ENCODE peak calls at places on chromosomes 7 and 10, in seven cellular contexts. N, H, Z, Q, D, T and W are unnamed samples.

GRCh38 chr7:113976508-113976907 is 57.7 kb upstream of the PPP1R3A start:
- DNase-seq in N (no peak), H (no peak), Z (no peak), Q (no peak), D (no peak), T (no peak), W (no peak)

GRCh38 chr10:61779950-61780659 is 117.4 kb downstream of the CABCOCO1 start:
- DNase-seq in N (peak), H (no peak), Z (peak), Q (peak), D (peak), T (peak), W (no peak)

GRCh38 chr10:125991009-125991788 is 94.8 kb downstream of the FANK1 start:
- DNase-seq in N (no peak), H (no peak), Z (no peak), Q (no peak), D (no peak), T (no peak), W (no peak)

GRCh38 chr7:116087291-116087690 is 56.7 kb upstream of the TFEC start:
- DNase-seq in N (no peak), H (no peak), Z (no peak), Q (no peak), D (no peak), T (no peak), W (no peak)

GRCh38 chr7:77699056-77699455 is 2.8 kb downstream of the RSBN1L start:
- DNase-seq in N (no peak), H (no peak), Z (peak), Q (no peak), D (peak), T (no peak), W (peak)

GRCh38 chr10:123270221-123270620 is 116.0 kb downstream of the BUB3 start:
- DNase-seq in N (peak), H (no peak), Z (peak), Q (peak), D (no peak), T (peak), W (no peak)

GRCh38 chr10:58399410-58399809 is 14.2 kb downstream of the TFAM start:
- DNase-seq in N (peak), H (no peak), Z (peak), Q (no peak), D (no peak), T (no peak), W (no peak)

GRCh38 chr7:70694357-70694908 is 437.5 kb upstream of the GALNT17 start:
- DNase-seq in N (no peak), H (no peak), Z (peak), Q (no peak), D (no peak), T (peak), W (no peak)

GRCh38 chr10:94010886-94011285 is 17.2 kb downstream of the PLCE1 start:
- DNase-seq in N (no peak), H (no peak), Z (no peak), Q (no peak), D (no peak), T (no peak), W (no peak)

GRCh38 chr10:101397140-101397539 is 43.2 kb downstream of the BTRC start:
- DNase-seq in N (no peak), H (no peak), Z (peak), Q (peak), D (peak), T (no peak), W (no peak)

GRCh38 chr7:35286422-35286821 is 32.5 kb upstream of the TBX20 start:
- DNase-seq in N (peak), H (no peak), Z (peak), Q (no peak), D (no peak), T (peak), W (no peak)

GRCh38 chr10:125849448-125849847 is 26.1 kb downstream of the BCCIP start:
- DNase-seq in N (no peak), H (no peak), Z (no peak), Q (no peak), D (no peak), T (no peak), W (no peak)

GRCh38 chr7:141115949-141116348 is 42.1 kb downstream of the TMEM178B start:
- DNase-seq in N (no peak), H (no peak), Z (no peak), Q (no peak), D (no peak), T (no peak), W (no peak)

GRCh38 chr10:11284291-11285085 is 266.8 kb downstream of the CELF2 start:
- DNase-seq in N (no peak), H (no peak), Z (no peak), Q (no peak), D (no peak), T (no peak), W (no peak)

GRCh38 chr10:122258136-122259074 is 12.7 kb upstream of the BTBD16 start:
- DNase-seq in N (peak), H (no peak), Z (peak), Q (no peak), D (no peak), T (peak), W (no peak)

GRCh38 chr10:5550621-5551530 is 26.1 kb downstream of the CALML3 start:
- DNase-seq in N (no peak), H (no peak), Z (peak), Q (no peak), D (no peak), T (no peak), W (no peak)

GRCh38 chr7:80185571-80185970 is 50.9 kb downstream of the GNAI1 start:
- DNase-seq in N (no peak), H (no peak), Z (no peak), Q (no peak), D (no peak), T (no peak), W (no peak)

GRCh38 chr7:2151235-2151634 is 81.5 kb downstream of the MAD1L1 start:
- DNase-seq in N (no peak), H (no peak), Z (no peak), Q (no peak), D (no peak), T (no peak), W (no peak)

GRCh38 chr10:1166101-1166827 is 110.1 kb downstream of the WDR37 start:
- DNase-seq in N (no peak), H (no peak), Z (no peak), Q (no peak), D (no peak), T (no peak), W (no peak)

GRCh38 chr10:12438914-12439692 is 89.8 kb downstream of the CAMK1D start:
- DNase-seq in N (no peak), H (no peak), Z (no peak), Q (no peak), D (no peak), T (no peak), W (no peak)

GRCh38 chr7:99791021-99791420 is 7.0 kb upstream of the CYP3A4 start:
- DNase-seq in N (peak), H (no peak), Z (no peak), Q (peak), D (no peak), T (no peak), W (no peak)

GRCh38 chr7:33716581-33717477 is 188.5 kb upstream of the BMPER start:
- DNase-seq in N (peak), H (no peak), Z (peak), Q (peak), D (peak), T (peak), W (no peak)

GRCh38 chr10:14880201-14880600 is 1.5 kb downstream of the SUV39H2 start:
- DNase-seq in N (peak), H (no peak), Z (peak), Q (no peak), D (no peak), T (no peak), W (no peak)

GRCh38 chr7:76196786-76197185 is 4.9 kb upstream of the SRRM3 start:
- DNase-seq in N (no peak), H (no peak), Z (no peak), Q (no peak), D (no peak), T (no peak), W (no peak)

GRCh38 chr10:113746188-113746950 is 5.1 kb upstream of the PLEKHS1 start:
- DNase-seq in N (peak), H (no peak), Z (peak), Q (no peak), D (no peak), T (no peak), W (no peak)

GRCh38 chr7:32785365-32785764 is 106.2 kb downstream of the KBTBD2 start:
- DNase-seq in N (no peak), H (no peak), Z (no peak), Q (no peak), D (no peak), T (no peak), W (no peak)

GRCh38 chr7:143279186-143280098 is 5.3 kb upstream of the TMEM139 start:
- DNase-seq in N (peak), H (no peak), Z (peak), Q (peak), D (peak), T (peak), W (no peak)

GRCh38 chr10:23148214-23148613 is 43.9 kb upstream of the PTF1A start:
- DNase-seq in N (no peak), H (no peak), Z (no peak), Q (no peak), D (no peak), T (no peak), W (no peak)

GRCh38 chr7:44145969-44146897 is 5.1 kb upstream of the MYL7 start:
- DNase-seq in N (no peak), H (peak), Z (peak), Q (no peak), D (peak), T (no peak), W (peak)

GRCh38 chr10:30855131-30855530 is 176.5 kb downstream of the ZNF438 start:
- DNase-seq in N (no peak), H (no peak), Z (no peak), Q (no peak), D (no peak), T (no peak), W (no peak)

GRCh38 chr10:46310851-46311250 is 24.1 kb downstream of the ANTXRL start:
- DNase-seq in N (no peak), H (no peak), Z (no peak), Q (no peak), D (no peak), T (no peak), W (no peak)

GRCh38 chr7:54841772-54842707 is 83.0 kb upstream of the SEC61G start:
- DNase-seq in N (no peak), H (no peak), Z (peak), Q (peak), D (peak), T (no peak), W (no peak)

GRCh38 chr7:155291729-155292128 is 5.9 kb upstream of the INSIG1 start:
- DNase-seq in N (no peak), H (no peak), Z (no peak), Q (no peak), D (no peak), T (no peak), W (no peak)

GRCh38 chr7:129644634-129645230 is 33.2 kb downstream of the NRF1 start:
- DNase-seq in N (peak), H (no peak), Z (peak), Q (no peak), D (no peak), T (peak), W (no peak)